ENCODE peak calls at places on chromosome 20, in six cellular contexts. R is effector CD4-positive, alpha-beta T cell; F is stimulated activated CD4-positive, alpha-beta T cell treated with anti-CD3 and anti-CD28 coated beads, TNF-alpha, amount 100 ng/mL, for 1 hour; M is dorsolateral prefrontal cortex; W is nucleus accumbens; C is activated naive CD4-positive, alpha-beta T cell. Y is an unnamed sample.

GRCh38 chr20:48364688-48365421 is 462.9 kb downstream of the PREX1 start:
- DNase-seq in R (no peak), F (no peak), M (no peak), W (no peak), C (no peak), Y (no peak)

GRCh38 chr20:3973705-3974104 is 41.7 kb downstream of the RNF24 start:
- DNase-seq in R (no peak), F (no peak), M (no peak), W (no peak), C (no peak), Y (no peak)

GRCh38 chr20:10622657-10623418 is 51.0 kb downstream of the JAG1 start:
- DNase-seq in R (no peak), F (no peak), M (no peak), W (no peak), C (no peak), Y (no peak)

GRCh38 chr20:36666181-36666740 is 20.3 kb upstream of the SLA2 start:
- DNase-seq in R (no peak), F (no peak), M (no peak), W (no peak), C (no peak), Y (no peak)

GRCh38 chr20:22768779-22769178 is 184.4 kb upstream of the FOXA2 start:
- DNase-seq in R (no peak), F (no peak), M (no peak), W (no peak), C (no peak), Y (no peak)

GRCh38 chr20:63854766-63855362 is 6.4 kb upstream of the ABHD16B start:
- DNase-seq in R (no peak), F (no peak), M (no peak), W (no peak), C (no peak), Y (no peak)

GRCh38 chr20:19867074-19867473 is 109.0 kb downstream of the RIN2 start:
- DNase-seq in R (no peak), F (no peak), M (no peak), W (no peak), C (no peak), Y (no peak)

GRCh38 chr20:36070451-36070850 is 84.1 kb upstream of the EPB41L1 start:
- DNase-seq in R (no peak), F (no peak), M (peak), W (peak), C (no peak), Y (peak)

GRCh38 chr20:59644371-59644939 is 40.1 kb downstream of the PHACTR3 start:
- DNase-seq in R (no peak), F (no peak), M (no peak), W (no peak), C (no peak), Y (no peak)

GRCh38 chr20:34948030-34948429 is 7.6 kb downstream of the GSS start:
- DNase-seq in R (no peak), F (no peak), M (no peak), W (no peak), C (no peak), Y (no peak)

GRCh38 chr20:62999580-62999979 is 7.2 kb downstream of the BHLHE23 start:
- DNase-seq in R (no peak), F (no peak), M (no peak), W (no peak), C (no peak), Y (no peak)

GRCh38 chr20:10218536-10219451 is at the start of gene SNAP25:
- DNase-seq in R (peak), F (no peak), M (peak), W (peak), C (no peak), Y (peak)

GRCh38 chr20:47274449-47275108 is 81.9 kb downstream of the ZMYND8 start:
- DNase-seq in R (no peak), F (no peak), M (no peak), W (no peak), C (no peak), Y (peak)

GRCh38 chr20:20096421-20096820 is 44.1 kb downstream of the CFAP61 start:
- DNase-seq in R (no peak), F (no peak), M (peak), W (no peak), C (no peak), Y (peak)

GRCh38 chr20:50337521-50338466 is 147.2 kb downstream of the CEBPB start:
- DNase-seq in R (no peak), F (no peak), M (no peak), W (no peak), C (no peak), Y (no peak)

GRCh38 chr20:14956026-14956425 is 618.6 kb upstream of the FLRT3 start:
- DNase-seq in R (no peak), F (no peak), M (no peak), W (no peak), C (no peak), Y (peak)

GRCh38 chr20:58213112-58213511 is 15.3 kb downstream of the ANKRD60 start:
- DNase-seq in R (no peak), F (no peak), M (peak), W (peak), C (no peak), Y (peak)

GRCh38 chr20:5890773-5891441 is 59.4 kb downstream of the TRMT6 start:
- DNase-seq in R (no peak), F (no peak), M (no peak), W (no peak), C (no peak), Y (peak)

GRCh38 chr20:25065044-25065624 is 7.2 kb upstream of the ACSS1 start:
- DNase-seq in R (no peak), F (no peak), M (no peak), W (no peak), C (no peak), Y (no peak)

GRCh38 chr20:33370296-33370695 is 31.0 kb downstream of the CDK5RAP1 start:
- DNase-seq in R (peak), F (no peak), M (no peak), W (no peak), C (peak), Y (no peak)

GRCh38 chr20:49308875-49309274 is 31.0 kb upstream of the ZNFX1 start:
- DNase-seq in R (no peak), F (no peak), M (no peak), W (no peak), C (no peak), Y (no peak)

GRCh38 chr20:49889943-49890650 is 25.2 kb downstream of the SPATA2 start:
- DNase-seq in R (no peak), F (no peak), M (no peak), W (no peak), C (no peak), Y (peak)